ENCODE peak calls at places on chromosomes 4 and X, in four cellular contexts. N is GM23248, Z is mesenchymal stem cell, C is astrocyte. E is an unnamed sample.

GRCh38 chr4:77095101-77095826 is 19.5 kb upstream of the CCNI start:
- DNase-seq in C (no peak), N (peak; percentile 80), Z (peak; percentile 70), E (peak; percentile 53)

GRCh38 chrX:18410038-18410437 is 15.4 kb upstream of the CDKL5 start:
- DNase-seq in Z (peak; percentile 28), N (peak; percentile 55), C (peak; percentile 19), E (no peak)

GRCh38 chr4:131063878-131064277 is 1967.9 kb downstream of the C4orf33 start:
- DNase-seq in Z (no peak), N (no peak), C (peak; percentile 10), E (no peak)

GRCh38 chr4:185128272-185129119 is 14.6 kb upstream of the SLC25A4 start:
- DNase-seq in C (peak; percentile 6), N (peak; percentile 53), Z (peak; percentile 47), E (peak; percentile 20)

GRCh38 chr4:71550220-71551190 is 211.7 kb downstream of the SLC4A4 start:
- DNase-seq in C (peak; percentile 72), Z (peak; percentile 46), N (peak; percentile 48), E (no peak)

GRCh38 chrX:16788477-16788876 is 2.2 kb downstream of the TXLNG start:
- DNase-seq in N (peak; percentile 46), Z (no peak), C (no peak), E (no peak)

GRCh38 chr4:25439913-25440477 is 62.9 kb downstream of the ANAPC4 start:
- DNase-seq in Z (peak; percentile 73), N (peak; percentile 71), C (peak; percentile 40), E (peak; percentile 41)

GRCh38 chr4:89708903-89709361 is 128.0 kb downstream of the SNCA start:
- DNase-seq in Z (peak; percentile 86), C (peak; percentile 55), N (no peak), E (no peak)

GRCh38 chr4:41218703-41219102 is 4.4 kb upstream of the APBB2 start:
- DNase-seq in Z (no peak), C (no peak), N (no peak), E (no peak)

GRCh38 chrX:138710311-138710791 is 1.2 kb downstream of the FGF13 start:
- DNase-seq in Z (no peak), C (no peak), N (peak; percentile 22), E (no peak)

GRCh38 chrX:283115-283845 is 2.1 kb downstream of the PLCXD1 start:
- DNase-seq in N (peak; percentile 94), Z (peak; percentile 90), C (peak; percentile 78), E (peak; percentile 73)

GRCh38 chr4:165355900-165356300 is 22.9 kb upstream of the CPE start:
- DNase-seq in Z (peak; percentile 66), N (peak; percentile 64), C (peak; percentile 40), E (no peak)

DNA sequence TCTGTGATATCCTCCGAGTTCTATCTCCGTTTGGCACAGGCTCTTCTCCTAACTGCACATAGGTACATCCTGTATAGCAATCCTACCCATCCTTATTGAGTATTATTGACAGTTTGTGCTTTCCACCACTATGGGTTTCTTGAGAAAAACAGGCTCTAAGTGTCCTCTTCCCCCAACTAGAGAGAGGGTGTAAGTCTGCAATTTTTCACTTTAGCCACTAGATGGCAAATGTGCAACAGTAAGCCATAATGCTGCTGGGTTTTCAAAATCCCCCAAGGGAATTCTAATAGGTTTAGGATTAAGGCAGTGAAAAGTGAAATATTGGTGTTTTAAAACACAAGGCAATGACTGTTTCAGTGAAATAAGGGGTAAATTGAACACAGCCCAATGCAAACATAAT is 239.1 kb upstream of the HTR2C start:
- DNase-seq in C (peak; percentile 7), Z (peak; percentile 42), N (peak; percentile 61), E (peak; percentile 16)
- H2AFZ ChIP-seq in C (no peak overlapping the region), Z (no peak overlapping the region), N (no peak overlapping the region), E (no peak overlapping the region)

GRCh38 chr4:112184438-112184837 is 39.2 kb downstream of the FAM241A start:
- DNase-seq in N (no peak), Z (no peak), C (no peak), E (no peak)

GRCh38 chr4:112183252-112183651 is 38.0 kb downstream of the FAM241A start:
- DNase-seq in Z (no peak), C (peak; percentile 63), N (peak; percentile 19), E (peak; percentile 69)

GRCh38 chr4:112181358-112182000 is 36.2 kb downstream of the FAM241A start:
- DNase-seq in C (peak; percentile 29), N (no peak), Z (no peak), E (no peak)

GRCh38 chr4:112185334-112185733 is 40.1 kb downstream of the FAM241A start:
- DNase-seq in N (no peak), Z (no peak), C (no peak), E (no peak)

DNA sequence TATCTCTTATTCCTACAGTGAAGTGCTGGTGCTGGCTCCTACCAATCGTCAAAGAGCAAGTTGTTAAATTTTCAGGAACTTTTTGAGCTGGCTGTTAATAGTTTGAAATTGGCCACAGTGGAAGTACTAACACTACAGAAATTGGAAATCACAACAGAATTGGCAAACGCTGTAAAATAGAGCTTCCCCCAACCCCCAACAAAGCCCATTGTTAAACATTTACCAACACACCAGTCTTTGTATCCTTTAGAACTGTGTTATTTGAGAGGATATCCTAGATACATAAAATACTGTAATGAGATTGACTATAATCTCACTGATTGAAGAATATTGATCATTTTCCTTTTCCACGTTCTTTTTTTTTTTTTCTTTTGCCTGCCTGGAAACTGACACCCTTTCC is 37.4 kb downstream of the FAM241A start:
- DNase-seq in N (no peak), C (no peak), Z (no peak), E (no peak)
- H2AFZ ChIP-seq in N (no peak overlapping the region), C (no peak overlapping the region), Z (no peak overlapping the region), E (no peak overlapping the region)

GRCh38 chr4:168572002-168572401 is 75.2 kb downstream of the PALLD start:
- DNase-seq in Z (no peak), C (no peak), N (no peak), E (no peak)

GRCh38 chr4:168573870-168574269 is 77.0 kb downstream of the PALLD start:
- DNase-seq in Z (no peak), C (no peak), N (no peak), E (no peak)

GRCh38 chr4:168566736-168567135 is 69.9 kb downstream of the PALLD start:
- DNase-seq in C (no peak), N (no peak), Z (no peak), E (no peak)

GRCh38 chr4:168569909-168570276 is 73.0 kb downstream of the PALLD start:
- DNase-seq in Z (no peak), C (no peak), N (peak; percentile 22), E (no peak)

DNA sequence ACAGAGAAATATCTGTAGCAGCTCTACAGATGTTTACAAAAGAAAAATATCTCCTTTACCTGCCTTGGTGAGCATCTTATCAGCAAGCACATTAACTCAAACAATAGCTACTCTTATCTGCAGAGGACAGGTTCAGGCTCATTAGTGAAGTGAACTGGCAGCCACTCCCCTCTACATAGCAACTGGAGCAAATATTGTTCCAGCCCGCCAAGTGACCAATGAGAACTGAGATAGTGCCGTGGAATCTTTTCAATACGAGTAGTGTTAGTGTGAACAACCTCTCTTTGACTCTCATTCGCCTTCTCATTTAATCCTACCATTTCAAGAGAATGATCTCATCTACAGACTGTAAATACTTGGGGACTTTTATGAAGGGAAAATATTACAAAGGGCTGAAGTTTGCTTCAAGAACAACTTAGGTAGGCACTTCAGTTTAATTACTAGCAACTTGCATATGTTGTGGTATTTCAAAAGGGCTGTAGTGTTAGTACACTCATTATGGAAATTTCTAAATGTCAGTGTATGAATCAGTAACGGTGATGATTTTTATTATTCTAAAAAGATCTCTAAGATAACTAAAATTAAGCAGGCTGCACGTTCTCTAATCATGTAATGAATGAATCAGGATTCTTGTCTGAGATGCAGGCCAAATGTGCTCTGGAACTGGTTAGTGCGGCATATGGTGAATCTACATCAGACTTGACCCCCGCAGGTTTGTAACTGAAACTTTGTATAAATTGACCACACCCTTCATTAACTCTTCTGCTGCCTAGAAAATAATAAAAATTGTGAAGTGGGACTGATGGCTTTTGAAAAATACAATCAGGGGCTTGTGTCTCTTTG is 72.4 kb downstream of the PALLD start:
- DNase-seq in C (peak; percentile 54), N (peak; percentile 68), Z (no peak), E (peak; percentile 91)
- H2AFZ ChIP-seq in C (no peak overlapping the region), N (peak overlapping the region; percentile 58), Z (no peak overlapping the region), E (peak overlapping the region; percentile 73)

DNA sequence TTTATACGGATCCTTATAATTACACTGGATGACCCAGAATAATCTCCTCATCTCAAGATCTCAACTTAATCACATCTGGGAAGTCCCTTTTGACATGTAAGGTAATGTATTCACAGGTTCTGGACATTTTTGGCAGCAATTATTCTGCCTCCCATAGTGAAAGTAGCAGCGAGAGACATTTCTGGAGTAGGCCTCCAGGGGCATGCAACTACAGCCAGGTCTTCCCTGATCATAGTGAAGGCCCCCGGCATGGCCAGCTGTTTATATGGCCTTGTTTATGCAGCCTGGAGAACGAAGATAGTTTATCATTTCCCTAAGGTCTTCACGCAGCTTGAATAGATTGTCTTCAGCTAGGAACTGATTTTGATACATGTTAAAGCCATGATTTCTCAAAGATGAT is 139.9 kb downstream of the RNF150 start:
- DNase-seq in Z (no peak), N (no peak), C (no peak), E (no peak)
- H2AFZ ChIP-seq in Z (no peak overlapping the region), N (no peak overlapping the region), C (no peak overlapping the region), E (no peak overlapping the region)

GRCh38 chr4:83504974-83505373 is 20.1 kb upstream of the ABRAXAS1 start:
- DNase-seq in Z (no peak), C (no peak), N (no peak), E (no peak)

GRCh38 chr4:83498187-83498586 is 13.3 kb upstream of the ABRAXAS1 start:
- DNase-seq in Z (no peak), C (no peak), N (no peak), E (no peak)

GRCh38 chr4:83504544-83504943 is 19.6 kb upstream of the ABRAXAS1 start:
- DNase-seq in C (no peak), N (no peak), Z (no peak), E (no peak)

GRCh38 chr4:83503974-83504373 is 19.1 kb upstream of the ABRAXAS1 start:
- DNase-seq in Z (no peak), N (no peak), C (no peak), E (no peak)
- H2AFZ ChIP-seq in Z (no peak overlapping the region), N (no peak overlapping the region), C (no peak overlapping the region), E (peak overlapping the region; percentile 55)

GRCh38 chr4:99843413-99843812 is 26.8 kb downstream of the DAPP1 start:
- DNase-seq in C (no peak), N (no peak), Z (no peak), E (no peak)
- H2AFZ ChIP-seq in C (no peak overlapping the region), N (no peak overlapping the region), Z (no peak overlapping the region), E (no peak overlapping the region)

E was measured in mammary epithelial cell.